ENCODE peak calls at places on chromosomes 7 and 10, in seven cellular contexts. Z is GM23248, M is neural progenitor cell, G is IMR-90, U is mesendoderm, W is SK-N-MC, H is colonic mucosa. S is an unnamed sample.

GRCh38 chr10:129151281-129151680 is 315.8 kb upstream of the MGMT start:
- DNase-seq in Z (no peak), M (no peak), G (no peak), U (no peak), W (no peak), H (no peak), S (no peak)

GRCh38 chr10:125158528-125159485 is 1.6 kb downstream of the CTBP2 start:
- DNase-seq in Z (peak; percentile 71), M (peak; percentile 55), G (peak; percentile 54), U (no peak), W (no peak), H (peak; percentile 71), S (no peak)

GRCh38 chr7:13832346-13832745 is 157.1 kb downstream of the ETV1 start:
- DNase-seq in Z (peak; percentile 27), M (no peak), G (no peak), U (no peak), W (no peak), H (no peak), S (no peak)

GRCh38 chr7:102046373-102047117 is 229.1 kb downstream of the CUX1 start:
- DNase-seq in Z (peak; percentile 10), M (no peak), G (peak; percentile 25), U (no peak), W (no peak), H (no peak), S (no peak)

GRCh38 chr7:45971661-45972175 is 50.6 kb upstream of the IGFBP3 start:
- DNase-seq in Z (no peak), M (no peak), G (no peak), U (no peak), W (no peak), H (peak; percentile 1), S (no peak)

GRCh38 chr7:40584667-40585433 is 450.0 kb downstream of the SUGCT start:
- DNase-seq in Z (peak; percentile 12), M (no peak), G (peak; percentile 80), U (no peak), W (no peak), H (no peak), S (no peak)

GRCh38 chr10:8498290-8498689 is 443.8 kb downstream of the GATA3 start:
- DNase-seq in Z (no peak), M (no peak), G (no peak), U (no peak), W (no peak), H (no peak), S (no peak)

GRCh38 chr7:3552499-3552898 is 251.4 kb downstream of the SDK1 start:
- DNase-seq in Z (no peak), M (no peak), G (peak; percentile 6), U (no peak), W (no peak), H (no peak), S (no peak)

GRCh38 chr7:15326044-15326644 is 235.7 kb downstream of the AGMO start:
- DNase-seq in Z (peak; percentile 61), M (peak; percentile 43), G (peak; percentile 35), U (peak; percentile 35), W (no peak), H (no peak), S (no peak)

GRCh38 chr10:100890696-100891271 is 22.0 kb upstream of the SLF2 start:
- DNase-seq in Z (peak; percentile 97), M (no peak), G (peak; percentile 98), U (peak; percentile 61), W (no peak), H (no peak), S (no peak)

GRCh38 chr10:50422259-50422658 is 170.9 kb upstream of the ASAH2 start:
- DNase-seq in Z (no peak), M (no peak), G (peak; percentile 24), U (no peak), W (no peak), H (no peak), S (no peak)

GRCh38 chr7:1930381-1931065 is 260.4 kb downstream of the ELFN1 start:
- DNase-seq in Z (no peak), M (no peak), G (no peak), U (no peak), W (no peak), H (no peak), S (no peak)

GRCh38 chr7:44622342-44623151 is 16.1 kb downstream of the OGDH start:
- DNase-seq in Z (peak; percentile 34), M (no peak), G (peak; percentile 59), U (no peak), W (no peak), H (no peak), S (no peak)

GRCh38 chr7:135573541-135573940 is 15.8 kb downstream of the NUP205 start:
- DNase-seq in Z (no peak), M (no peak), G (no peak), U (no peak), W (no peak), H (no peak), S (no peak)

GRCh38 chr7:106568680-106569499 is 92.1 kb downstream of the CCDC71L start:
- DNase-seq in Z (peak; percentile 82), M (no peak), G (peak; percentile 85), U (peak; percentile 94), W (peak; percentile 94), H (no peak), S (no peak)

GRCh38 chr7:153190452-153190851 is 430.9 kb downstream of the ACTR3B start:
- DNase-seq in Z (no peak), M (peak; percentile 51), G (no peak), U (peak; percentile 90), W (no peak), H (no peak), S (peak; percentile 9)

GRCh38 chr7:149479554-149479953 is 18.1 kb downstream of the ZNF746 start:
- DNase-seq in Z (no peak), M (no peak), G (no peak), U (no peak), W (no peak), H (no peak), S (no peak)

GRCh38 chr7:2263176-2263575 is 21.1 kb downstream of the NUDT1 start:
- DNase-seq in Z (no peak), M (no peak), G (no peak), U (no peak), W (no peak), H (no peak), S (no peak)

GRCh38 chr7:85186083-85186520 is 754 bp downstream of the SEMA3D start:
- DNase-seq in Z (peak; percentile 68), M (peak; percentile 69), G (peak; percentile 49), U (peak; percentile 64), W (no peak), H (peak; percentile 21), S (peak; percentile 47)

DNA sequence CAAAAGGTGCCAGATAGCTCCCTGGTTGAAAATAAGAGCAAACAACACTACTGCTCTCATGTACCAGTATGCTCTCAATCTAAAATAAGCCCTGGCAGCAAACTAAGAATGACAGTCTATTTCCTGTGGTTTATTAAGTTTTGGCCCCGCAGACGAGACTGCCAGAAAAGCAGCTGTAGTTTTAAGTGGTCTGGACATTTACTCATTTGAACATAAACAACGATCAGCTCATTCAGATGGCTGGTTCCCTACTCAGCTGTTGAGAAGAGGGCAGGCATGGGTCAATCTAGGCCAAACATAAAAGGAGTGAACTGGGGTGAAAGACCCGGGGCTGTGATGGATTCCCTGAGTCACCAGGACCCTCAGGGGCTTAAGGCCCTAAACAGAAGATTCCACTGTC is 4.5 kb downstream of the TRIL start:
- DNase-seq in Z (peak; percentile 27), M (no peak), G (peak; percentile 44), U (no peak), W (no peak), H (no peak), S (no peak)
- H3K9ac ChIP-seq in Z (no peak overlapping the region), M (no peak overlapping the region), G (no peak overlapping the region), U (no peak overlapping the region), W (no peak overlapping the region), H (no peak overlapping the region), S (no peak overlapping the region)

GRCh38 chr10:77910524-77911145 is 15.9 kb downstream of the DLG5 start:
- DNase-seq in Z (no peak), M (no peak), G (no peak), U (no peak), W (no peak), H (no peak), S (no peak)

GRCh38 chr10:77913090-77913489 is 13.5 kb downstream of the DLG5 start:
- DNase-seq in Z (no peak), M (no peak), G (no peak), U (no peak), W (no peak), H (no peak), S (no peak)

GRCh38 chr10:77909755-77910375 is 16.7 kb downstream of the DLG5 start:
- DNase-seq in Z (peak; percentile 87), M (peak; percentile 35), G (peak; percentile 84), U (no peak), W (no peak), H (peak; percentile 82), S (no peak)

GRCh38 chr10:77912576-77912975 is 14.0 kb downstream of the DLG5 start:
- DNase-seq in Z (no peak), M (no peak), G (no peak), U (no peak), W (no peak), H (no peak), S (no peak)

GRCh38 chr10:77911535-77912123 is 14.9 kb downstream of the DLG5 start:
- DNase-seq in Z (peak; percentile 45), M (no peak), G (peak; percentile 47), U (no peak), W (no peak), H (no peak), S (no peak)
- H3K4me3 ChIP-seq in Z (no peak overlapping the region), M (no peak overlapping the region), G (no peak overlapping the region), U (no peak overlapping the region), W (no peak overlapping the region), H (no peak overlapping the region), S (no peak overlapping the region)

GRCh38 chr10:61896854-61897661 is 4.4 kb upstream of the ARID5B start:
- DNase-seq in Z (peak; percentile 79), M (peak; percentile 80), G (peak; percentile 27), U (peak; percentile 96), W (no peak), H (peak; percentile 72), S (peak; percentile 78)
- H3K9ac ChIP-seq in Z (peak overlapping the region; percentile 56), M (no peak overlapping the region), G (no peak overlapping the region), U (peak overlapping the region; percentile 69), W (no peak overlapping the region), H (peak overlapping the region; percentile 13), S (peak overlapping the region; percentile 81)

GRCh38 chr10:89069589-89069988 is 79.0 kb downstream of the FAS start:
- DNase-seq in Z (no peak), M (no peak), G (no peak), U (no peak), W (no peak), H (no peak), S (no peak)

GRCh38 chr10:89063465-89063864 is 72.9 kb downstream of the FAS start:
- DNase-seq in Z (no peak), M (no peak), G (no peak), U (no peak), W (no peak), H (no peak), S (no peak)

GRCh38 chr10:89062861-89063260 is 72.3 kb downstream of the FAS start:
- DNase-seq in Z (peak; percentile 14), M (no peak), G (no peak), U (no peak), W (no peak), H (no peak), S (no peak)

DNA sequence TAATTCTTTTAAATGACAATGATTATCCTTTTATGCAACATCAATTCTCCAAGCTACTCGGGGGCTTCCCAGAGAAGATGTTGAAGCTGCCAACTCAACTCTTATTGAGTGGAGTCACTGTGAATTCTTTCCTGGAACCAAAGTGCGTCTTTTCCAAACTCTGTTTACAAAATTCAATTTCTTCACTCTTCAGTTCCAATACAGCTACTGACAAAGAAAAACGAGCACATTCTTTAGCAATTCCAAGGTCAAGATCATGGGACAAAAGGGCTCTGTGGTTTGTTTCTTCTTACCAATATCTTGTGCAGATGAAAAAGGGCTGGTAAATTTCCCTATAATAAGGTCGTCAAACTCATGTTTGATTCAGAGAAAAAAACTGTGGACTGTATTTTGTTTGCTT is 74.2 kb downstream of the FAS start:
- DNase-seq in Z (no peak), M (no peak), G (no peak), U (no peak), W (no peak), H (no peak), S (no peak)
- H3K4me3 ChIP-seq in Z (no peak overlapping the region), M (no peak overlapping the region), G (no peak overlapping the region), U (no peak overlapping the region), W (no peak overlapping the region), H (no peak overlapping the region), S (no peak overlapping the region)